ENCODE peak calls at places on chromosomes 2 and 18, in ten cellular contexts. S is EL; L is astrocyte; H is NAMALWA; W is progenitor cell of endocrine pancreas; R is foreskin fibroblast; F is kidney tubule cell; K is stimulated activated naive B cell treated with anti-CD40 and anti-IgM and Interleukin-4, amounts not matched to agents 10 μg/mL and 1 μg/mL and 100 μg/mL, for 72 hours; G is stimulated activated CD4-positive, alpha-beta T cell treated with anti-CD3 and anti-CD28 coated beads, Interleukin-1b, Interleukin-23, amount 100 ng/mL, for 24 hours; Z is pancreas. D is an unnamed sample.

GRCh38 chr2:120579916-120580685 is 155.6 kb upstream of the GLI2 start:
- DNase-seq in S (no peak), F (no peak), Z (no peak), K (no peak), H (no peak), W (no peak), R (no peak), G (no peak), L (no peak), D (no peak)

GRCh38 chr18:63321291-63321690 is 1.7 kb upstream of the BCL2 start:
- DNase-seq in K (no peak), S (no peak), H (peak), G (no peak), W (no peak), R (no peak), F (no peak), L (no peak), Z (no peak), D (no peak)

GRCh38 chr2:45891719-45892118 is 240.2 kb downstream of the PRKCE start:
- DNase-seq in Z (peak), S (no peak), G (no peak), H (peak), K (no peak), W (no peak), L (no peak), R (no peak), F (no peak), D (no peak)

GRCh38 chr18:29596959-29597358 is 1420.0 kb upstream of the CDH2 start:
- DNase-seq in S (no peak), G (no peak), K (no peak), H (no peak), W (no peak), Z (no peak), F (no peak), L (no peak), R (no peak), D (no peak)

GRCh38 chr18:46405832-46406538 is 251.0 kb downstream of the LOXHD1 start:
- DNase-seq in F (no peak), S (no peak), Z (no peak), R (no peak), G (no peak), H (no peak), K (no peak), L (no peak), W (no peak), D (no peak)

GRCh38 chr2:191845248-191845715 is 1.6 kb downstream of the CAVIN2 start:
- DNase-seq in W (no peak), K (no peak), G (no peak), H (no peak), R (peak), L (no peak), S (peak), F (no peak), Z (no peak), D (no peak)

GRCh38 chr2:180622122-180622918 is 358.1 kb upstream of the UBE2E3 start:
- DNase-seq in H (no peak), G (no peak), F (peak), R (peak), W (no peak), Z (no peak), S (peak), L (peak), K (no peak), D (peak)

GRCh38 chr18:57630002-57630758 is 8.5 kb upstream of the NARS1 start:
- DNase-seq in R (peak), K (peak), W (peak), G (peak), Z (peak), H (peak), F (peak), S (peak), L (peak), D (peak)

GRCh38 chr18:71036783-71037182 is 747.9 kb downstream of the SOCS6 start:
- DNase-seq in H (no peak), W (no peak), G (no peak), S (no peak), K (no peak), R (no peak), L (peak), Z (no peak), F (peak), D (peak)

GRCh38 chr2:238910751-238911351 is 63.0 kb downstream of the TWIST2 start:
- DNase-seq in G (no peak), L (no peak), R (peak), H (no peak), W (no peak), F (peak), S (no peak), Z (no peak), K (no peak), D (no peak)

GRCh38 chr2:214837466-214837865 is 28.0 kb upstream of the BARD1 start:
- DNase-seq in S (no peak), Z (no peak), G (no peak), K (no peak), F (no peak), H (no peak), L (no peak), W (no peak), R (no peak), D (no peak)

GRCh38 chr18:77112161-77112801 is 20.3 kb downstream of the MBP start:
- DNase-seq in L (no peak), G (no peak), K (no peak), S (no peak), H (no peak), Z (peak), W (no peak), R (no peak), F (no peak), D (no peak)

D was measured in brain microvascular endothelial cell.